ENCODE peak calls at places on chromosome 18, in seven cellular contexts. One of them, this sample, is unnamed.

GRCh38 chr18:54883816-54884604 is 55.7 kb downstream of the RAB27B start:
- DNase-seq in small intestine: no peak
- DNase-seq in NCI-H510A: no peak
- DNase-seq in Jurkat, Clone E6-1: no peak
- DNase-seq in stimulated activated CD8-positive, alpha-beta memory T cell treated with anti-CD3 and anti-CD28 coated beads, Interleukin-15, amount 100 ng/mL, for 24 hours: no peak
- DNase-seq in kidney glomerular epithelial cell: no peak
- DNase-seq in astrocyte of the spinal cord: peak
- DNase-seq in this sample: no peak

GRCh38 chr18:35478520-35479435 is 19.0 kb downstream of the INO80C start:
- DNase-seq in kidney glomerular epithelial cell: peak
- DNase-seq in astrocyte of the spinal cord: peak
- DNase-seq in stimulated activated CD8-positive, alpha-beta memory T cell treated with anti-CD3 and anti-CD28 coated beads, Interleukin-15, amount 100 ng/mL, for 24 hours: no peak
- DNase-seq in small intestine: peak
- DNase-seq in NCI-H510A: no peak
- DNase-seq in Jurkat, Clone E6-1: no peak
- DNase-seq in this sample: peak

GRCh38 chr18:2799369-2799768 is 47.4 kb upstream of the EMILIN2 start:
- DNase-seq in Jurkat, Clone E6-1: no peak
- DNase-seq in astrocyte of the spinal cord: no peak
- DNase-seq in NCI-H510A: no peak
- DNase-seq in small intestine: no peak
- DNase-seq in stimulated activated CD8-positive, alpha-beta memory T cell treated with anti-CD3 and anti-CD28 coated beads, Interleukin-15, amount 100 ng/mL, for 24 hours: no peak
- DNase-seq in kidney glomerular epithelial cell: no peak
- DNase-seq in this sample: no peak

GRCh38 chr18:75875559-75875958 is 448.1 kb upstream of the SMIM21 start:
- DNase-seq in kidney glomerular epithelial cell: no peak
- DNase-seq in small intestine: no peak
- DNase-seq in NCI-H510A: no peak
- DNase-seq in Jurkat, Clone E6-1: no peak
- DNase-seq in stimulated activated CD8-positive, alpha-beta memory T cell treated with anti-CD3 and anti-CD28 coated beads, Interleukin-15, amount 100 ng/mL, for 24 hours: no peak
- DNase-seq in astrocyte of the spinal cord: no peak
- DNase-seq in this sample: no peak

GRCh38 chr18:35775887-35776286 is 194.3 kb downstream of the GALNT1 start:
- DNase-seq in NCI-H510A: no peak
- DNase-seq in small intestine: no peak
- DNase-seq in Jurkat, Clone E6-1: peak
- DNase-seq in kidney glomerular epithelial cell: no peak
- DNase-seq in astrocyte of the spinal cord: peak
- DNase-seq in stimulated activated CD8-positive, alpha-beta memory T cell treated with anti-CD3 and anti-CD28 coated beads, Interleukin-15, amount 100 ng/mL, for 24 hours: no peak
- DNase-seq in this sample: no peak

GRCh38 chr18:36181898-36182506 is 5.3 kb upstream of the MOCOS start:
- DNase-seq in small intestine: no peak
- DNase-seq in Jurkat, Clone E6-1: no peak
- DNase-seq in NCI-H510A: no peak
- DNase-seq in kidney glomerular epithelial cell: no peak
- DNase-seq in astrocyte of the spinal cord: no peak
- DNase-seq in stimulated activated CD8-positive, alpha-beta memory T cell treated with anti-CD3 and anti-CD28 coated beads, Interleukin-15, amount 100 ng/mL, for 24 hours: no peak
- DNase-seq in this sample: no peak

GRCh38 chr18:71784777-71785176 is 759.4 kb downstream of the CBLN2 start:
- DNase-seq in kidney glomerular epithelial cell: no peak
- DNase-seq in Jurkat, Clone E6-1: peak
- DNase-seq in NCI-H510A: no peak
- DNase-seq in astrocyte of the spinal cord: no peak
- DNase-seq in stimulated activated CD8-positive, alpha-beta memory T cell treated with anti-CD3 and anti-CD28 coated beads, Interleukin-15, amount 100 ng/mL, for 24 hours: no peak
- DNase-seq in small intestine: no peak
- DNase-seq in this sample: no peak

GRCh38 chr18:3148930-3149535 is 70.7 kb downstream of the MYOM1 start:
- DNase-seq in NCI-H510A: no peak
- DNase-seq in Jurkat, Clone E6-1: no peak
- DNase-seq in stimulated activated CD8-positive, alpha-beta memory T cell treated with anti-CD3 and anti-CD28 coated beads, Interleukin-15, amount 100 ng/mL, for 24 hours: no peak
- DNase-seq in small intestine: peak
- DNase-seq in kidney glomerular epithelial cell: no peak
- DNase-seq in astrocyte of the spinal cord: no peak
- DNase-seq in this sample: no peak

GRCh38 chr18:55627007-55627406 is 39.0 kb upstream of the TCF4 start:
- DNase-seq in kidney glomerular epithelial cell: no peak
- DNase-seq in NCI-H510A: no peak
- DNase-seq in stimulated activated CD8-positive, alpha-beta memory T cell treated with anti-CD3 and anti-CD28 coated beads, Interleukin-15, amount 100 ng/mL, for 24 hours: no peak
- DNase-seq in Jurkat, Clone E6-1: no peak
- DNase-seq in astrocyte of the spinal cord: no peak
- DNase-seq in small intestine: no peak
- DNase-seq in this sample: no peak

GRCh38 chr18:56000041-56000440 is 412.0 kb upstream of the TCF4 start:
- DNase-seq in kidney glomerular epithelial cell: no peak
- DNase-seq in stimulated activated CD8-positive, alpha-beta memory T cell treated with anti-CD3 and anti-CD28 coated beads, Interleukin-15, amount 100 ng/mL, for 24 hours: no peak
- DNase-seq in Jurkat, Clone E6-1: no peak
- DNase-seq in small intestine: no peak
- DNase-seq in astrocyte of the spinal cord: no peak
- DNase-seq in NCI-H510A: no peak
- DNase-seq in this sample: no peak

GRCh38 chr18:3060667-3061580 is 48.0 kb upstream of the LPIN2 start:
- DNase-seq in stimulated activated CD8-positive, alpha-beta memory T cell treated with anti-CD3 and anti-CD28 coated beads, Interleukin-15, amount 100 ng/mL, for 24 hours: no peak
- DNase-seq in NCI-H510A: no peak
- DNase-seq in kidney glomerular epithelial cell: no peak
- DNase-seq in Jurkat, Clone E6-1: no peak
- DNase-seq in astrocyte of the spinal cord: no peak
- DNase-seq in small intestine: no peak
- DNase-seq in this sample: peak

GRCh38 chr18:46555724-46556123 is 101.3 kb downstream of the LOXHD1 start:
- DNase-seq in Jurkat, Clone E6-1: no peak
- DNase-seq in stimulated activated CD8-positive, alpha-beta memory T cell treated with anti-CD3 and anti-CD28 coated beads, Interleukin-15, amount 100 ng/mL, for 24 hours: no peak
- DNase-seq in astrocyte of the spinal cord: no peak
- DNase-seq in NCI-H510A: no peak
- DNase-seq in kidney glomerular epithelial cell: no peak
- DNase-seq in small intestine: peak
- DNase-seq in this sample: peak

GRCh38 chr18:22639026-22639463 is 221.3 kb upstream of the CTAGE1 start:
- DNase-seq in astrocyte of the spinal cord: peak
- DNase-seq in small intestine: peak
- DNase-seq in kidney glomerular epithelial cell: peak
- DNase-seq in stimulated activated CD8-positive, alpha-beta memory T cell treated with anti-CD3 and anti-CD28 coated beads, Interleukin-15, amount 100 ng/mL, for 24 hours: no peak
- DNase-seq in Jurkat, Clone E6-1: no peak
- DNase-seq in NCI-H510A: no peak
- DNase-seq in this sample: no peak

GRCh38 chr18:8084160-8084559 is 517.0 kb downstream of the PTPRM start:
- DNase-seq in Jurkat, Clone E6-1: peak
- DNase-seq in astrocyte of the spinal cord: peak
- DNase-seq in small intestine: peak
- DNase-seq in kidney glomerular epithelial cell: peak
- DNase-seq in NCI-H510A: peak
- DNase-seq in stimulated activated CD8-positive, alpha-beta memory T cell treated with anti-CD3 and anti-CD28 coated beads, Interleukin-15, amount 100 ng/mL, for 24 hours: no peak
- DNase-seq in this sample: no peak

GRCh38 chr18:21740474-21740723 is 193 bp upstream of the MIB1 start:
- DNase-seq in NCI-H510A: peak
- DNase-seq in kidney glomerular epithelial cell: peak
- DNase-seq in Jurkat, Clone E6-1: peak
- DNase-seq in astrocyte of the spinal cord: no peak
- DNase-seq in small intestine: peak
- DNase-seq in stimulated activated CD8-positive, alpha-beta memory T cell treated with anti-CD3 and anti-CD28 coated beads, Interleukin-15, amount 100 ng/mL, for 24 hours: no peak
- DNase-seq in this sample: peak

GRCh38 chr18:46028536-46028891 is 43.5 kb downstream of the PSTPIP2 start:
- DNase-seq in kidney glomerular epithelial cell: no peak
- DNase-seq in astrocyte of the spinal cord: no peak
- DNase-seq in Jurkat, Clone E6-1: no peak
- DNase-seq in small intestine: no peak
- DNase-seq in stimulated activated CD8-positive, alpha-beta memory T cell treated with anti-CD3 and anti-CD28 coated beads, Interleukin-15, amount 100 ng/mL, for 24 hours: no peak
- DNase-seq in NCI-H510A: no peak
- DNase-seq in this sample: no peak

GRCh38 chr18:24499814-24500601 is 39.6 kb downstream of the HRH4 start:
- DNase-seq in Jurkat, Clone E6-1: no peak
- DNase-seq in stimulated activated CD8-positive, alpha-beta memory T cell treated with anti-CD3 and anti-CD28 coated beads, Interleukin-15, amount 100 ng/mL, for 24 hours: no peak
- DNase-seq in kidney glomerular epithelial cell: no peak
- DNase-seq in astrocyte of the spinal cord: no peak
- DNase-seq in NCI-H510A: no peak
- DNase-seq in small intestine: no peak
- DNase-seq in this sample: no peak

GRCh38 chr18:43847164-43848091 is 570.1 kb upstream of the SYT4 start:
- DNase-seq in NCI-H510A: no peak
- DNase-seq in stimulated activated CD8-positive, alpha-beta memory T cell treated with anti-CD3 and anti-CD28 coated beads, Interleukin-15, amount 100 ng/mL, for 24 hours: no peak
- DNase-seq in kidney glomerular epithelial cell: peak
- DNase-seq in astrocyte of the spinal cord: peak
- DNase-seq in Jurkat, Clone E6-1: no peak
- DNase-seq in small intestine: no peak
- DNase-seq in this sample: no peak

GRCh38 chr18:11119550-11119949 is 29.8 kb downstream of the PIEZO2 start:
- DNase-seq in Jurkat, Clone E6-1: no peak
- DNase-seq in small intestine: no peak
- DNase-seq in astrocyte of the spinal cord: no peak
- DNase-seq in kidney glomerular epithelial cell: no peak
- DNase-seq in NCI-H510A: no peak
- DNase-seq in stimulated activated CD8-positive, alpha-beta memory T cell treated with anti-CD3 and anti-CD28 coated beads, Interleukin-15, amount 100 ng/mL, for 24 hours: no peak
- DNase-seq in this sample: no peak

GRCh38 chr18:35571138-35571537 is 10.4 kb upstream of the GALNT1 start:
- DNase-seq in stimulated activated CD8-positive, alpha-beta memory T cell treated with anti-CD3 and anti-CD28 coated beads, Interleukin-15, amount 100 ng/mL, for 24 hours: no peak
- DNase-seq in NCI-H510A: no peak
- DNase-seq in Jurkat, Clone E6-1: no peak
- DNase-seq in astrocyte of the spinal cord: peak
- DNase-seq in kidney glomerular epithelial cell: no peak
- DNase-seq in small intestine: no peak
- DNase-seq in this sample: no peak

GRCh38 chr18:48385595-48385994 is 23.6 kb downstream of the ZBTB7C start:
- DNase-seq in kidney glomerular epithelial cell: no peak
- DNase-seq in astrocyte of the spinal cord: no peak
- DNase-seq in NCI-H510A: no peak
- DNase-seq in stimulated activated CD8-positive, alpha-beta memory T cell treated with anti-CD3 and anti-CD28 coated beads, Interleukin-15, amount 100 ng/mL, for 24 hours: no peak
- DNase-seq in Jurkat, Clone E6-1: peak
- DNase-seq in small intestine: no peak
- DNase-seq in this sample: no peak

GRCh38 chr18:36402765-36403396 is 105.4 kb downstream of the FHOD3 start:
- DNase-seq in astrocyte of the spinal cord: peak
- DNase-seq in Jurkat, Clone E6-1: no peak
- DNase-seq in NCI-H510A: no peak
- DNase-seq in small intestine: no peak
- DNase-seq in stimulated activated CD8-positive, alpha-beta memory T cell treated with anti-CD3 and anti-CD28 coated beads, Interleukin-15, amount 100 ng/mL, for 24 hours: no peak
- DNase-seq in kidney glomerular epithelial cell: no peak
- DNase-seq in this sample: no peak

GRCh38 chr18:4270988-4271387 is 184.1 kb downstream of the DLGAP1 start:
- DNase-seq in Jurkat, Clone E6-1: no peak
- DNase-seq in small intestine: no peak
- DNase-seq in kidney glomerular epithelial cell: no peak
- DNase-seq in astrocyte of the spinal cord: no peak
- DNase-seq in NCI-H510A: no peak
- DNase-seq in stimulated activated CD8-positive, alpha-beta memory T cell treated with anti-CD3 and anti-CD28 coated beads, Interleukin-15, amount 100 ng/mL, for 24 hours: no peak
- DNase-seq in this sample: no peak

GRCh38 chr18:30361864-30362540 is 680.5 kb downstream of the DSC3 start:
- DNase-seq in kidney glomerular epithelial cell: no peak
- DNase-seq in astrocyte of the spinal cord: no peak
- DNase-seq in stimulated activated CD8-positive, alpha-beta memory T cell treated with anti-CD3 and anti-CD28 coated beads, Interleukin-15, amount 100 ng/mL, for 24 hours: no peak
- DNase-seq in small intestine: no peak
- DNase-seq in Jurkat, Clone E6-1: no peak
- DNase-seq in NCI-H510A: no peak
- DNase-seq in this sample: no peak

GRCh38 chr18:79687806-79688205 is 8.2 kb downstream of the CTDP1 start:
- DNase-seq in stimulated activated CD8-positive, alpha-beta memory T cell treated with anti-CD3 and anti-CD28 coated beads, Interleukin-15, amount 100 ng/mL, for 24 hours: no peak
- DNase-seq in NCI-H510A: no peak
- DNase-seq in kidney glomerular epithelial cell: no peak
- DNase-seq in Jurkat, Clone E6-1: no peak
- DNase-seq in small intestine: no peak
- DNase-seq in astrocyte of the spinal cord: peak
- DNase-seq in this sample: no peak

GRCh38 chr18:8770655-8771054 is 65.3 kb downstream of the MTCL1 start:
- DNase-seq in kidney glomerular epithelial cell: no peak
- DNase-seq in NCI-H510A: no peak
- DNase-seq in Jurkat, Clone E6-1: no peak
- DNase-seq in small intestine: no peak
- DNase-seq in astrocyte of the spinal cord: no peak
- DNase-seq in stimulated activated CD8-positive, alpha-beta memory T cell treated with anti-CD3 and anti-CD28 coated beads, Interleukin-15, amount 100 ng/mL, for 24 hours: no peak
- DNase-seq in this sample: no peak

GRCh38 chr18:421236-422155 is 79.0 kb downstream of the COLEC12 start:
- DNase-seq in small intestine: no peak
- DNase-seq in stimulated activated CD8-positive, alpha-beta memory T cell treated with anti-CD3 and anti-CD28 coated beads, Interleukin-15, amount 100 ng/mL, for 24 hours: no peak
- DNase-seq in NCI-H510A: no peak
- DNase-seq in kidney glomerular epithelial cell: peak
- DNase-seq in astrocyte of the spinal cord: peak
- DNase-seq in Jurkat, Clone E6-1: no peak
- DNase-seq in this sample: no peak

GRCh38 chr18:77160515-77160914 is 27.9 kb upstream of the MBP start:
- DNase-seq in small intestine: no peak
- DNase-seq in Jurkat, Clone E6-1: no peak
- DNase-seq in kidney glomerular epithelial cell: no peak
- DNase-seq in stimulated activated CD8-positive, alpha-beta memory T cell treated with anti-CD3 and anti-CD28 coated beads, Interleukin-15, amount 100 ng/mL, for 24 hours: no peak
- DNase-seq in NCI-H510A: no peak
- DNase-seq in astrocyte of the spinal cord: no peak
- DNase-seq in this sample: no peak

GRCh38 chr18:38972571-38972970 is 1407.0 kb upstream of the CELF4 start:
- DNase-seq in Jurkat, Clone E6-1: no peak
- DNase-seq in kidney glomerular epithelial cell: no peak
- DNase-seq in small intestine: no peak
- DNase-seq in astrocyte of the spinal cord: no peak
- DNase-seq in stimulated activated CD8-positive, alpha-beta memory T cell treated with anti-CD3 and anti-CD28 coated beads, Interleukin-15, amount 100 ng/mL, for 24 hours: no peak
- DNase-seq in NCI-H510A: no peak
- DNase-seq in this sample: no peak

GRCh38 chr18:68676913-68677312 is 38.0 kb downstream of the TMX3 start:
- DNase-seq in kidney glomerular epithelial cell: no peak
- DNase-seq in small intestine: peak
- DNase-seq in Jurkat, Clone E6-1: no peak
- DNase-seq in astrocyte of the spinal cord: no peak
- DNase-seq in stimulated activated CD8-positive, alpha-beta memory T cell treated with anti-CD3 and anti-CD28 coated beads, Interleukin-15, amount 100 ng/mL, for 24 hours: no peak
- DNase-seq in NCI-H510A: peak
- DNase-seq in this sample: no peak

GRCh38 chr18:70981400-70982140 is 692.7 kb downstream of the SOCS6 start:
- DNase-seq in Jurkat, Clone E6-1: no peak
- DNase-seq in NCI-H510A: peak
- DNase-seq in kidney glomerular epithelial cell: no peak
- DNase-seq in stimulated activated CD8-positive, alpha-beta memory T cell treated with anti-CD3 and anti-CD28 coated beads, Interleukin-15, amount 100 ng/mL, for 24 hours: no peak
- DNase-seq in small intestine: no peak
- DNase-seq in astrocyte of the spinal cord: no peak
- DNase-seq in this sample: no peak